ENCODE peak calls at places on chromosomes 3 and 15, in eight cellular contexts. One of them, this sample, is unnamed.

GRCh38 chr15:25887870-25888269 is 24.7 kb upstream of the ATP10A start:
- DNase-seq in posterior vena cava: no peak
- DNase-seq in CD8-positive, alpha-beta memory T cell: no peak
- DNase-seq in islet precursor cell: no peak
- DNase-seq in ELF-1: no peak
- DNase-seq in GM12865: no peak
- DNase-seq in NCI-H1092 treated with DMSO at 0.1 percent for 48 hours: no peak
- DNase-seq in left ventricle myocardium inferior: no peak
- DNase-seq in this sample: no peak

GRCh38 chr15:69164807-69165636 is 4.6 kb downstream of the GLCE start:
- DNase-seq in GM12865: no peak
- DNase-seq in NCI-H1092 treated with DMSO at 0.1 percent for 48 hours: no peak
- DNase-seq in ELF-1: no peak
- DNase-seq in posterior vena cava: no peak
- DNase-seq in left ventricle myocardium inferior: no peak
- DNase-seq in islet precursor cell: no peak
- DNase-seq in CD8-positive, alpha-beta memory T cell: no peak
- DNase-seq in this sample: no peak

GRCh38 chr3:159854500-159855124 is 134.0 kb upstream of the IL12A start:
- DNase-seq in ELF-1: peak
- DNase-seq in NCI-H1092 treated with DMSO at 0.1 percent for 48 hours: no peak
- DNase-seq in left ventricle myocardium inferior: no peak
- DNase-seq in CD8-positive, alpha-beta memory T cell: no peak
- DNase-seq in islet precursor cell: peak
- DNase-seq in GM12865: no peak
- DNase-seq in posterior vena cava: no peak
- DNase-seq in this sample: no peak

GRCh38 chr15:66474140-66474539 is 23.4 kb downstream of the SNAPC5 start:
- DNase-seq in islet precursor cell: no peak
- DNase-seq in NCI-H1092 treated with DMSO at 0.1 percent for 48 hours: no peak
- DNase-seq in GM12865: no peak
- DNase-seq in posterior vena cava: no peak
- DNase-seq in CD8-positive, alpha-beta memory T cell: no peak
- DNase-seq in left ventricle myocardium inferior: no peak
- DNase-seq in ELF-1: peak
- DNase-seq in this sample: no peak

GRCh38 chr3:58529516-58530353 is 7.3 kb downstream of the ACOX2 start:
- DNase-seq in islet precursor cell: peak
- DNase-seq in posterior vena cava: no peak
- DNase-seq in CD8-positive, alpha-beta memory T cell: no peak
- DNase-seq in left ventricle myocardium inferior: no peak
- DNase-seq in NCI-H1092 treated with DMSO at 0.1 percent for 48 hours: no peak
- DNase-seq in GM12865: peak
- DNase-seq in ELF-1: peak
- DNase-seq in this sample: peak

GRCh38 chr15:71333839-71334238 is 218.6 kb downstream of the THSD4 start:
- DNase-seq in CD8-positive, alpha-beta memory T cell: no peak
- DNase-seq in ELF-1: no peak
- DNase-seq in left ventricle myocardium inferior: no peak
- DNase-seq in NCI-H1092 treated with DMSO at 0.1 percent for 48 hours: no peak
- DNase-seq in islet precursor cell: no peak
- DNase-seq in posterior vena cava: no peak
- DNase-seq in GM12865: peak
- DNase-seq in this sample: no peak

GRCh38 chr3:147428396-147429153 is 19.4 kb downstream of the ZIC1 start:
- DNase-seq in left ventricle myocardium inferior: no peak
- DNase-seq in posterior vena cava: no peak
- DNase-seq in NCI-H1092 treated with DMSO at 0.1 percent for 48 hours: no peak
- DNase-seq in GM12865: no peak
- DNase-seq in ELF-1: no peak
- DNase-seq in islet precursor cell: no peak
- DNase-seq in CD8-positive, alpha-beta memory T cell: no peak
- DNase-seq in this sample: no peak

GRCh38 chr15:81407679-81408078 is 33.7 kb upstream of the TMC3 start:
- DNase-seq in GM12865: no peak
- DNase-seq in posterior vena cava: no peak
- DNase-seq in islet precursor cell: no peak
- DNase-seq in NCI-H1092 treated with DMSO at 0.1 percent for 48 hours: no peak
- DNase-seq in CD8-positive, alpha-beta memory T cell: no peak
- DNase-seq in left ventricle myocardium inferior: peak
- DNase-seq in ELF-1: no peak
- DNase-seq in this sample: no peak

GRCh38 chr15:59668571-59668970 is 11.3 kb upstream of the GTF2A2 start:
- DNase-seq in ELF-1: no peak
- DNase-seq in posterior vena cava: no peak
- DNase-seq in left ventricle myocardium inferior: no peak
- DNase-seq in GM12865: no peak
- DNase-seq in NCI-H1092 treated with DMSO at 0.1 percent for 48 hours: no peak
- DNase-seq in islet precursor cell: no peak
- DNase-seq in CD8-positive, alpha-beta memory T cell: no peak
- DNase-seq in this sample: no peak

GRCh38 chr3:112814256-112814655 is 32.4 kb downstream of the CD200R1L start:
- DNase-seq in islet precursor cell: no peak
- DNase-seq in GM12865: peak
- DNase-seq in ELF-1: no peak
- DNase-seq in posterior vena cava: no peak
- DNase-seq in CD8-positive, alpha-beta memory T cell: no peak
- DNase-seq in left ventricle myocardium inferior: no peak
- DNase-seq in NCI-H1092 treated with DMSO at 0.1 percent for 48 hours: peak
- DNase-seq in this sample: no peak

GRCh38 chr3:193742628-193743027 is 149.6 kb downstream of the OPA1 start:
- DNase-seq in posterior vena cava: no peak
- DNase-seq in GM12865: peak
- DNase-seq in left ventricle myocardium inferior: no peak
- DNase-seq in CD8-positive, alpha-beta memory T cell: no peak
- DNase-seq in NCI-H1092 treated with DMSO at 0.1 percent for 48 hours: peak
- DNase-seq in islet precursor cell: no peak
- DNase-seq in ELF-1: no peak
- DNase-seq in this sample: peak

GRCh38 chr3:45110185-45110833 is 35.9 kb downstream of the CDCP1 start:
- DNase-seq in ELF-1: no peak
- DNase-seq in posterior vena cava: no peak
- DNase-seq in CD8-positive, alpha-beta memory T cell: no peak
- DNase-seq in NCI-H1092 treated with DMSO at 0.1 percent for 48 hours: no peak
- DNase-seq in GM12865: peak
- DNase-seq in left ventricle myocardium inferior: no peak
- DNase-seq in islet precursor cell: no peak
- DNase-seq in this sample: peak

GRCh38 chr3:106678657-106679390 is 698.4 kb upstream of the CCDC54 start:
- DNase-seq in NCI-H1092 treated with DMSO at 0.1 percent for 48 hours: peak
- DNase-seq in posterior vena cava: no peak
- DNase-seq in CD8-positive, alpha-beta memory T cell: no peak
- DNase-seq in left ventricle myocardium inferior: no peak
- DNase-seq in islet precursor cell: peak
- DNase-seq in GM12865: no peak
- DNase-seq in ELF-1: no peak
- DNase-seq in this sample: no peak

GRCh38 chr3:43206632-43207031 is 79.7 kb upstream of the SNRK start:
- DNase-seq in GM12865: no peak
- DNase-seq in islet precursor cell: peak
- DNase-seq in CD8-positive, alpha-beta memory T cell: no peak
- DNase-seq in posterior vena cava: no peak
- DNase-seq in NCI-H1092 treated with DMSO at 0.1 percent for 48 hours: no peak
- DNase-seq in left ventricle myocardium inferior: no peak
- DNase-seq in ELF-1: peak
- DNase-seq in this sample: no peak

GRCh38 chr3:196268270-196269163 is 19.0 kb downstream of the PCYT1A start:
- DNase-seq in CD8-positive, alpha-beta memory T cell: no peak
- DNase-seq in NCI-H1092 treated with DMSO at 0.1 percent for 48 hours: no peak
- DNase-seq in left ventricle myocardium inferior: no peak
- DNase-seq in islet precursor cell: peak
- DNase-seq in posterior vena cava: no peak
- DNase-seq in ELF-1: peak
- DNase-seq in GM12865: no peak
- DNase-seq in this sample: no peak